ENCODE peak calls at places on chromosomes 12 and 14, in eight cellular contexts. H is DND-41; B is hepatocyte; A is pancreas; L is CD4-positive, alpha-beta memory T cell; C is CD8-positive, alpha-beta memory T cell; G is OCI-LY7; Y is A549. F is an unnamed sample. For H3K4me1, the result is how much of the 10 kb centered on the place peaks cover.

GRCh38 chr12:22518067-22518719 is 26.1 kb downstream of the C2CD5 start:
- DNase-seq in H (no peak), B (no peak), A (peak), L (no peak), C (no peak), G (no peak), Y (peak), F (no peak)

GRCh38 chr12:132937476-132937875 is 18.6 kb downstream of the ZNF605 start:
- DNase-seq in H (no peak), B (no peak), A (no peak), L (no peak), C (no peak), G (no peak), Y (peak), F (no peak)

GRCh38 chr14:70186826-70187483 is 1.8 kb downstream of the SLC8A3 start:
- DNase-seq in H (no peak), B (peak), A (no peak), L (no peak), C (no peak), G (no peak), Y (no peak), F (no peak)

GRCh38 chr12:188910-189621 is 24.9 kb downstream of the SLC6A12 start:
- DNase-seq in H (no peak), B (peak), A (no peak), L (peak), C (no peak), G (no peak), Y (peak), F (no peak)

GRCh38 chr12:27868165-27868564 is 88.1 kb upstream of the MANSC4 start:
- DNase-seq in H (no peak), B (no peak), A (no peak), L (no peak), C (no peak), G (no peak), Y (no peak), F (no peak)

GRCh38 chr12:30598889-30599288 is 96.8 kb downstream of the IPO8 start:
- DNase-seq in H (no peak), B (no peak), A (no peak), L (no peak), C (no peak), G (no peak), Y (no peak), F (no peak)

GRCh38 chr14:105507247-105507646 is 16.2 kb downstream of the TEDC1 start:
- DNase-seq in H (no peak), B (no peak), A (no peak), L (no peak), C (no peak), G (no peak), Y (no peak), F (no peak)

GRCh38 chr14:68979722-68980552 is 835 bp upstream of the ACTN1 start:
- DNase-seq in H (peak), B (peak), A (peak), L (no peak), C (no peak), G (no peak), Y (peak), F (no peak)

GRCh38 chr12:68067762-68068376 is 78.6 kb downstream of the IFNG-AS1 start:
- DNase-seq in H (no peak), B (no peak), A (no peak), L (no peak), C (no peak), G (peak), Y (peak), F (no peak)

GRCh38 chr12:14698555-14698954 is 2.2 kb upstream of the GUCY2C start:
- DNase-seq in H (no peak), B (no peak), A (no peak), L (no peak), C (no peak), G (no peak), Y (no peak), F (no peak)

GRCh38 chr14:51006781-51007211 is 62.5 kb upstream of the PYGL start:
- DNase-seq in H (no peak), B (no peak), A (no peak), L (no peak), C (no peak), G (no peak), Y (peak), F (no peak)

GRCh38 chr14:93587330-93587729 is 156.6 kb downstream of the UNC79 start:
- DNase-seq in H (no peak), B (no peak), A (no peak), L (no peak), C (no peak), G (no peak), Y (no peak), F (no peak)

GRCh38 chr14:105473677-105474477 is 744 bp upstream of the CRIP2 start:
- DNase-seq in H (peak), B (peak), A (peak), L (peak), C (peak), G (no peak), Y (peak), F (peak)

GRCh38 chr12:51247523-51248206 is 9.0 kb downstream of the DAZAP2 start:
- DNase-seq in H (no peak), B (no peak), A (no peak), L (no peak), C (no peak), G (no peak), Y (no peak), F (no peak)

GRCh38 chr12:4177257-4177656 is 96.3 kb upstream of the CCND2 start:
- DNase-seq in H (no peak), B (no peak), A (no peak), L (no peak), C (no peak), G (no peak), Y (no peak), F (no peak)

GRCh38 chr12:49098035-49098451 is 3.4 kb upstream of the DHH start:
- DNase-seq in H (peak), B (peak), A (no peak), L (peak), C (peak), G (peak), Y (peak), F (peak)

GRCh38 chr12:48286665-48287064 is 64.1 kb downstream of the ZNF641 start:
- DNase-seq in H (peak), B (peak), A (no peak), L (no peak), C (no peak), G (peak), Y (peak), F (no peak)

GRCh38 chr12:122021193-122021821 is 377 bp upstream of the BCL7A start:
- DNase-seq in H (peak), B (peak), A (peak), L (no peak), C (no peak), G (peak), Y (no peak), F (no peak)

GRCh38 chr14:33414041-33414440 is 475.4 kb downstream of the NPAS3 start:
- DNase-seq in H (no peak), B (no peak), A (no peak), L (no peak), C (no peak), G (no peak), Y (no peak), F (no peak)

GRCh38 chr12:13425766-13426165 is 229.2 kb downstream of the EMP1 start:
- DNase-seq in H (no peak), B (no peak), A (no peak), L (no peak), C (no peak), G (no peak), Y (peak), F (no peak)

GRCh38 chr12:53325539-53326061 is 4.2 kb upstream of the AAAS start:
- DNase-seq in H (peak), B (no peak), A (peak), L (peak), C (no peak), G (peak), Y (peak), F (peak)

GRCh38 chr12:10310926-10311705 is 3.4 kb downstream of the KLRD1 start:
- DNase-seq in H (no peak), B (no peak), A (no peak), L (no peak), C (no peak), G (no peak), Y (no peak), F (no peak)

GRCh38 chr12:53578783-53579182 is 47.4 kb downstream of the ATF7 start:
- DNase-seq in H (no peak), B (no peak), A (no peak), L (no peak), C (no peak), G (no peak), Y (no peak), F (no peak)

GRCh38 chr12:132318618-132319033 is 10.8 kb downstream of the GALNT9 start:
- DNase-seq in H (no peak), B (no peak), A (no peak), L (no peak), C (no peak), G (no peak), Y (no peak), F (no peak)

GRCh38 chr14:43938588-43939281 is 568.3 kb downstream of the FSCB start:
- DNase-seq in H (no peak), B (no peak), A (no peak), L (no peak), C (no peak), G (no peak), Y (no peak), F (no peak)

GRCh38 chr14:105409379-105409778 is 10.2 kb upstream of the MTA1 start:
- DNase-seq in H (no peak), B (no peak), A (no peak), L (no peak), C (no peak), G (no peak), Y (no peak), F (no peak)

GRCh38 chr14:35365130-35366047 is 39.2 kb downstream of the NFKBIA start:
- DNase-seq in H (no peak), B (peak), A (peak), L (no peak), C (no peak), G (no peak), Y (peak), F (no peak)

GRCh38 chr14:28102814-28103213 is 663.8 kb upstream of the FOXG1 start:
- DNase-seq in H (no peak), B (no peak), A (no peak), L (no peak), C (no peak), G (no peak), Y (no peak), F (no peak)

GRCh38 chr12:10088955-10089354 is 9.8 kb downstream of the CLEC1A start:
- DNase-seq in H (no peak), B (no peak), A (no peak), L (no peak), C (no peak), G (no peak), Y (no peak), F (no peak)

GRCh38 chr12:53624453-53624852 is 1.7 kb downstream of the ATF7 start:
- DNase-seq in H (no peak), B (peak), A (no peak), L (no peak), C (no peak), G (no peak), Y (no peak), F (no peak)

GRCh38 chr14:69996197-69996596 is 117.0 kb downstream of the SMOC1 start:
- DNase-seq in H (no peak), B (peak), A (no peak), L (no peak), C (no peak), G (no peak), Y (peak), F (no peak)

GRCh38 chr12:54701940-54702592 is 53.9 kb upstream of the DCD start:
- DNase-seq in H (no peak), B (peak), A (no peak), L (peak), C (no peak), G (peak), Y (peak), F (no peak)

GRCh38 chr12:49705479-49706267 is 1.5 kb downstream of the FMNL3 start:
- DNase-seq in H (no peak), B (no peak), A (peak), L (no peak), C (peak), G (peak), Y (no peak), F (no peak)

GRCh38 chr12:7915911-7916403 is 20.0 kb downstream of the SLC2A3 start:
- DNase-seq in H (no peak), B (no peak), A (no peak), L (no peak), C (no peak), G (no peak), Y (no peak), F (no peak)

GRCh38 chr12:57430117-57430930 is 519 bp downstream of the R3HDM2 start:
- DNase-seq in H (peak), B (no peak), A (peak), L (peak), C (no peak), G (peak), Y (no peak), F (peak)

GRCh38 chr14:90388982-90389381 is 7.8 kb upstream of the CALM1 start:
- DNase-seq in H (no peak), B (no peak), A (no peak), L (no peak), C (no peak), G (no peak), Y (no peak), F (no peak)
- H3K4me1 ChIP-seq in H (under half), B (under half), A (under half), L (under half), C (under half), G (under half), Y (under half), F (under half)

GRCh38 chr14:56953884-56954283 is 143.6 kb upstream of the OTX2 start:
- DNase-seq in H (no peak), B (no peak), A (no peak), L (no peak), C (no peak), G (no peak), Y (no peak), F (no peak)
- H3K4me1 ChIP-seq in H (under half), B (under half), A (under half), L (under half), C (under half), G (under half), Y (under half), F (under half)

GRCh38 chr12:94265966-94266365 is 117.6 kb downstream of the PLXNC1 start:
- DNase-seq in H (no peak), B (no peak), A (no peak), L (no peak), C (no peak), G (no peak), Y (no peak), F (no peak)

GRCh38 chr12:94267530-94267877 is 119.1 kb downstream of the PLXNC1 start:
- DNase-seq in H (no peak), B (no peak), A (no peak), L (no peak), C (no peak), G (no peak), Y (no peak), F (no peak)

GRCh38 chr12:94266390-94266789 is 118.0 kb downstream of the PLXNC1 start:
- DNase-seq in H (no peak), B (no peak), A (no peak), L (no peak), C (no peak), G (no peak), Y (no peak), F (no peak)

GRCh38 chr12:94267907-94268575 is 119.7 kb downstream of the PLXNC1 start:
- DNase-seq in H (no peak), B (no peak), A (no peak), L (no peak), C (no peak), G (no peak), Y (no peak), F (no peak)

DNA sequence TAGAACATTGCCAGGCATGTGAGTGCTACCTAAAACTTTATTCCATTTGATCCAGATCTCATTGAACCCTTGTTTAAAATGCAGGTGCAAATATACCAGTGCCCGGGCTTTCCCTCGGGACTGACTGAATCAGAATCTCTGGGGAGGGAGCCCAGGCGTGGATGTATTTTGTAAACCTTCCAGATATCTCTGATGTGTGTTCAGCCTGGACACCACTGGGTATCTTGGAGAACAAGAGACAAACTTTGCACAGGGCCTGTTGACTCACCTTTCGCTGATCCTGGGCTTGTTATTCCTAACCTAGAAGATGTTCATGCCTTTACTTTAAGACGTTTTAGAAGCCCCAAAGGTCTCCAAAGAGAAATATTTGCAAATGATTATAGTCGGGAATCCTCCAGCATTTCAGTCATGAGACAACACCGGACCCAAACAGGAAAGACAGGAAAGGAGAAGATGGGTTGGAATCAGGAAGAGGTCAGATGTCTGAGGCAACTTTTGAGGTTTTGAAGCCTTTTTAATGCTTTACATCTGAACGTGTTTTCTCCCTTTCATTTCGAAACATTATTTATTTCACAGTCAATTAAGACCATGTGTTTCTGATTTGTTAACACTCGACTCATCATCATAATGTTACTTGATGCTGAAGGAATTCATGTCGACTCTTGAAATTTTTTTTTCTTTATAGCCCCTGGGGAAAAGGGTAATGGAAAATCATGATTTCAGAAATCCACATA is 118.6 kb downstream of the PLXNC1 start:
- DNase-seq in H (no peak), B (no peak), A (no peak), L (no peak), C (no peak), G (no peak), Y (no peak), F (no peak)
- H3K4me1 ChIP-seq in H (under half), B (under half), A (under half), L (under half), C (under half), G (under half), Y (under half), F (under half)

DNA sequence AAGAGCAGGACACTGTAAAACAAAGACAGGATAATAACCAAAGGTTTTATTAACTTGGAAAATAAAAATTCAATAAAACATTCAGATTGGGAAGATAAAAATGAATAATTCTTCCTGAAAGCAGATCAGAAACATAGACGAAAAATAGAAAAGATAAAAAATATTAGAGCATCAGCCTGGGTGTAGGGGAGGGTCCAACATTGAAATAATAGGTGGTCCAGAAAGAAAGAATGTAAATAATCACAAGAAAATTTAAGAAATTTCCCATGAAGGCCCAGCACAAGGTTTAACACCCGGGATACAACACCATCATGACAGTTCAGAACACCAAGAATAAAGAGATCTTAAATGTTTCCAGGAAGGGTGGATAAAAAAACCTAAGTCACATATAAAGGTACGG is 31.0 kb upstream of the DICER1 start:
- DNase-seq in H (no peak), B (no peak), A (no peak), L (no peak), C (no peak), G (no peak), Y (no peak), F (no peak)
- H3K4me1 ChIP-seq in H (under half), B (under half), A (under half), L (under half), C (under half), G (under half), Y (under half), F (under half)

DNA sequence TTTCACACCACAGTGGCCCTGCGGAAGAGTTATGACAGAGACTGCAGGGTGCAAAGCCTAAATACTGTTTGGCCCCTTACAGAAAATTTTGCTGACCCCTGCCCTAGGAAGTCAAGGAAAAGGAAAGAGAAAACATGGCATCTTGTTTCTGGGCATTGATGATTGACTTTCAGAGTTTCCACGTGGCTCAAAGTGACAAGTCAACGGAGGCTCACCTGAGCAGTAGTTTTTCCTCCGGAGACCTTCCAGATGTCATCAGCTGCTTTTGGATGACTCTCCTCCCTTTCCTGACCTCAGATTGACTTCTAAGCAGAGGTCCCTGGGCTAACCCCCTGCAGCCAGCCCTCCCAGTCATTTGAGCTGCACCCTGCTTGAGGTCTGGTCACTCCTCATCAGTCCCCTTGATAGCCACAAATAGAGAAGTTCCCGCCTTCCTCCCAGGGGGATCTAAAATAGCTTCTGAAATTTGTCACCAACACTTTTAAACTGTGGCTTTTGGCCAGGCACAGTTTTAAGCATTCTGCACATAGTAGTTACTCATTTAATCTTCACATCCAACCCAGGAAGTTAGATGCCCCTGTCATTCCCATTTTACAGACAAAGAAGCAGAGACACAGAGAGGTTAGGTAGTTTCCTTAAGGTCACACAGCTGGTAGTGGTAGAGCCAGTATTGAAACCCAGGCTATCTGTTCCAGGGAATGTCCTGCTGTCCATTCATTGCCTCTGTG is 143.4 kb downstream of the CHST11 start:
- DNase-seq in H (no peak), B (no peak), A (no peak), L (no peak), C (no peak), G (no peak), Y (no peak), F (no peak)
- H3K4me1 ChIP-seq in H (under half), B (under half), A (under half), L (half or more), C (under half), G (half or more), Y (half or more), F (under half)

GRCh38 chr14:89383171-89383845 is 33.7 kb downstream of the FOXN3 start:
- DNase-seq in H (no peak), B (no peak), A (no peak), L (no peak), C (no peak), G (peak), Y (no peak), F (no peak)
- H3K4me1 ChIP-seq in H (half or more), B (under half), A (under half), L (under half), C (under half), G (half or more), Y (under half), F (under half)

GRCh38 chr12:64624035-64624434 is 13.7 kb downstream of the RASSF3 start:
- DNase-seq in H (no peak), B (no peak), A (no peak), L (no peak), C (no peak), G (no peak), Y (no peak), F (no peak)
- H3K4me1 ChIP-seq in H (under half), B (under half), A (under half), L (half or more), C (half or more), G (half or more), Y (half or more), F (half or more)